ENCODE peak calls at places on chromosomes 6 and 20, in five cellular contexts. Y, E, F, C and J are unnamed samples.

GRCh38 chr6:64811145-64811544 is 895.9 kb downstream of the EYS start:
- DNase-seq in Y (no peak), E (no peak), F (no peak), C (no peak), J (no peak)

GRCh38 chr6:149233056-149233715 is 84.3 kb upstream of the TAB2 start:
- DNase-seq in Y (no peak), E (peak), F (no peak), C (no peak), J (no peak)

GRCh38 chr6:16136536-16137450 is 7.9 kb downstream of the MYLIP start:
- DNase-seq in Y (no peak), E (peak), F (peak), C (no peak), J (no peak)

GRCh38 chr6:145332001-145332400 is 403.3 kb downstream of the EPM2A start:
- DNase-seq in Y (no peak), E (no peak), F (no peak), C (no peak), J (no peak)

GRCh38 chr20:58494923-58495622 is 20.1 kb downstream of the APCDD1L start:
- DNase-seq in Y (no peak), E (no peak), F (no peak), C (no peak), J (no peak)

GRCh38 chr6:100035873-100036653 is 42.0 kb upstream of the MCHR2 start:
- DNase-seq in Y (no peak), E (no peak), F (no peak), C (no peak), J (no peak)

GRCh38 chr20:49620364-49621240 is 52.7 kb upstream of the PTGIS start:
- DNase-seq in Y (no peak), E (no peak), F (no peak), C (no peak), J (no peak)

GRCh38 chr20:13765299-13765698 is 19.4 kb downstream of the ESF1 start:
- DNase-seq in Y (no peak), E (no peak), F (no peak), C (no peak), J (no peak)

GRCh38 chr6:142518126-142518525 is 216.3 kb downstream of the ADGRG6 start:
- DNase-seq in Y (no peak), E (no peak), F (no peak), C (no peak), J (no peak)

GRCh38 chr6:104736545-104736944 is 123.2 kb downstream of the HACE1 start:
- DNase-seq in Y (no peak), E (no peak), F (no peak), C (no peak), J (no peak)
- H3K27ac ChIP-seq in Y (no peak), E (no peak), F (no peak), C (no peak), J (no peak)

DNA sequence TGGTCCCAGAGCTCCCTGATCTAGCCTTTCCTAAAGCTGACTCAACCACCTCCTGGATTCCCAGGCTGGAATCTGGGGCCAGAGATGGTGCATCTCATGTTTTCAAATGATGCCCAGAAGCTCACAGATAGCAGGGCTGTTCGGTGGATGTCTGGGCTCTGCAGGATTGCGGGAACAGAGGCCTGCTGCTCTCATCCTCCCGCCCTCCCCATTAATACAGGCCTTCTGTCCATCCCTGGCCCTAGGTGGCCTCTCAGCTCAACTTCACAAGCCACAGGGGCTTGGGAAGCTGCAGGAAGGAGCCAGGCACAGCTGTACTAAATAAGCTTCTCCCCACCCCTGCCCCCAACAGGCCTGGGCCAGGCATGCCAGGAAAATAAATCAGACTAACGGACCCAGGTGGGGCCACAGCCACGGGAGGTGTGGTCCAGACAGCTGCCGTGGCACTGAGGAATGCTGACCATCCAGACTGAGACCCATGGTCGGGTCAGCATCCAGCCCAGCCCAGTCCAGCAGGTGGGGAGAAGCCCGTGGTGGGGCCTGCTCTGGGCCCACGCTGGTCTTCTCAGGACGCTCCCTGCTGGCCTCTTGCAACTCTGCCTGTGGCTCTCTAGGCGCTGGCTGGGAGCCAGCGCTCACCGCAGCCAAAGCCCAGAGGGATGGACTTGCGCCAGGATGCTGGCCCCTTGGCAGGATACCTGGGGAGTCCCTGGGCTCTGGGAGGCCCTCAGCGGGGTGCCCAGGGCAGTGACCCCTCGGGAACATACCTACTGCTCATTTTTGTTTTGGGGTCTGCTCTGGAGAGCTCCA is 8.5 kb upstream of the YTHDF1 start:
- DNase-seq in Y (peak), E (no peak), F (peak), C (peak), J (peak)
- TF ChIP-seq CTCF in Y (no peak), E (peak), F (no peak), C (no peak), J (no peak)

GRCh38 chr6:10556496-10557391 is 35.6 kb downstream of the GCNT2 start:
- DNase-seq in Y (no peak), E (no peak), F (peak), C (no peak), J (no peak)
- H3K27ac ChIP-seq in Y (no peak), E (no peak), F (no peak), C (no peak), J (peak)

DNA sequence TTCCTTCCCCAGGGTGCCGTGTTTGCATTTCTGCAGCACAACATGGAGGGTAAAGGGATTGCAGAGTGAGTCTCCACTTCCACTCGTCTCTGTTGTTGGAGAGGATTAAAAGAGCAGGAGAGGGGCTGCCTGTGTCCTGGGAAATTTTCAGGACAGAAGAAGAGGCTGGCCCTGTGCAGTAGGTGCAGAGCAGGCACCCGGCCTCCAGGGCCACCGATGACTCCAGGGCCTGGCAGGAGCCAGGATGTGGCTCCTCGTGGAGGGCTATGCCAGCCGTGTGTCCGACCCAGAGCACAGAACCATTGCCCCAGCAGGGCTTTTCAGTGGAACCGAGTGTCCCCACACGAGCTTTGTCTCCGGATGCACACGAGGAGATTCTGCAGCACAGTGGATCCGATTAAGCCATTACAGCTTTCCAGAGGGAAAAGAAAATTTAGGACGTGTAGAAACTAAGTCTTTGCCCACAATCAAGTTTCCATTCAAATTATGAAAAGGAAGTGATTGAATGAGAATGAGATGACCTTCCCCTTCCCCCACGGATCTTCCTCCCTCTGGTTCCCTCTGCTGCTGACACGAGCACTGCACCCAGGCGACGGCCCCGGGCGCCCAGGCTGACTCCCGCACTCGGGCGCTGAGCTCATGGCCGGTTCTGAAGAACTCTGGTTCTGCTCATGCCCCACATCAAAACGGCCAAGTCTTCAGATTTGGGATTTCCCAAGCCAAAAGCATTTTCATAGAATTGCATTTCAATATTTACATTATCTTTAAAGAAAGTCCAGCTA is 43.1 kb upstream of the UNC93A start:
- DNase-seq in Y (no peak), E (no peak), F (no peak), C (no peak), J (no peak)
- TF ChIP-seq CTCF in Y (no peak), E (no peak), F (no peak), C (no peak), J (no peak)